ENCODE peak calls at places on chromosomes 16 and 17, in eight cellular contexts. N is pancreas, L is astrocyte, Z is transverse colon, C is breast epithelium, V is fibroblast of lung, I is tibial nerve, U is thoracic aorta. S is an unnamed sample. For H3K27me3, the result is how much of the 10 kb centered on the place peaks cover.

GRCh38 chr17:77327181-77327565 is 186.4 kb downstream of the SEC14L1 start:
- DNase-seq in V (no peak), C (peak), U (no peak), L (no peak), I (peak), N (no peak), Z (peak), S (peak)

GRCh38 chr16:51243836-51244483 is 92.9 kb upstream of the SALL1 start:
- DNase-seq in C (no peak), U (no peak), V (peak), I (no peak), L (peak), Z (peak), N (peak), S (no peak)

GRCh38 chr17:44922746-44923470 is 7.6 kb upstream of the GFAP start:
- DNase-seq in N (no peak), Z (peak), I (no peak), V (no peak), U (no peak), L (no peak), C (peak), S (peak)

GRCh38 chr17:10744509-10745000 is 14.7 kb upstream of the TMEM220 start:
- DNase-seq in V (no peak), L (no peak), N (no peak), C (no peak), U (no peak), Z (no peak), I (no peak), S (no peak)

GRCh38 chr17:51365090-51365489 is 104.7 kb downstream of the UTP18 start:
- DNase-seq in U (no peak), V (no peak), C (no peak), I (no peak), L (no peak), Z (no peak), N (no peak), S (no peak)

GRCh38 chr17:31743767-31744166 is 115.3 kb downstream of the COPRS start:
- DNase-seq in I (no peak), V (peak), L (peak), C (no peak), Z (no peak), N (no peak), U (no peak), S (no peak)

GRCh38 chr17:83024205-83024971 is 55.0 kb upstream of the METRNL start:
- DNase-seq in V (no peak), Z (no peak), L (no peak), C (no peak), I (no peak), N (no peak), U (no peak), S (no peak)

GRCh38 chr17:40556884-40557414 is 8.3 kb downstream of the CCR7 start:
- DNase-seq in C (no peak), V (no peak), L (no peak), U (no peak), N (no peak), Z (no peak), I (no peak), S (no peak)

GRCh38 chr16:87325480-87325879 is 8.3 kb upstream of the C16orf95 start:
- DNase-seq in C (no peak), L (no peak), N (no peak), I (no peak), V (no peak), Z (no peak), U (no peak), S (no peak)

GRCh38 chr17:57313276-57313835 is 57.0 kb downstream of the MSI2 start:
- DNase-seq in Z (no peak), V (no peak), I (no peak), N (no peak), U (no peak), L (no peak), C (no peak), S (no peak)

GRCh38 chr17:10932938-10933337 is 95.1 kb upstream of the PIRT start:
- DNase-seq in I (no peak), Z (no peak), L (no peak), C (no peak), V (no peak), U (no peak), N (no peak), S (no peak)

GRCh38 chr17:17781591-17782424 is 55.0 kb downstream of the SREBF1 start:
- DNase-seq in U (no peak), L (peak), Z (peak), N (peak), C (no peak), V (peak), I (peak), S (peak)

GRCh38 chr17:73494096-73494954 is 149.9 kb downstream of the SDK2 start:
- DNase-seq in I (no peak), V (no peak), U (no peak), C (no peak), Z (no peak), N (no peak), L (no peak), S (no peak)
- H3K27me3 ChIP-seq in I (under half), V (under half), U (under half), C (under half), Z (under half), N (under half), L (under half), S (under half)

GRCh38 chr17:1755252-1755992 is 6.4 kb upstream of the SERPINF1 start:
- DNase-seq in L (no peak), Z (no peak), I (no peak), N (no peak), V (no peak), U (no peak), C (no peak), S (peak)

GRCh38 chr17:1755993-1756306 is 5.9 kb upstream of the SERPINF1 start:
- DNase-seq in U (no peak), L (no peak), N (no peak), Z (no peak), V (no peak), C (no peak), I (no peak), S (no peak)

GRCh38 chr17:1762233-1762905 is 509 bp downstream of the SERPINF1 start:
- DNase-seq in I (peak), U (no peak), L (peak), Z (no peak), N (peak), V (peak), C (no peak), S (no peak)

GRCh38 chr17:1759529-1759928 is 2.3 kb upstream of the SERPINF1 start:
- DNase-seq in I (no peak), C (no peak), V (no peak), U (no peak), Z (no peak), N (no peak), L (no peak), S (no peak)

DNA sequence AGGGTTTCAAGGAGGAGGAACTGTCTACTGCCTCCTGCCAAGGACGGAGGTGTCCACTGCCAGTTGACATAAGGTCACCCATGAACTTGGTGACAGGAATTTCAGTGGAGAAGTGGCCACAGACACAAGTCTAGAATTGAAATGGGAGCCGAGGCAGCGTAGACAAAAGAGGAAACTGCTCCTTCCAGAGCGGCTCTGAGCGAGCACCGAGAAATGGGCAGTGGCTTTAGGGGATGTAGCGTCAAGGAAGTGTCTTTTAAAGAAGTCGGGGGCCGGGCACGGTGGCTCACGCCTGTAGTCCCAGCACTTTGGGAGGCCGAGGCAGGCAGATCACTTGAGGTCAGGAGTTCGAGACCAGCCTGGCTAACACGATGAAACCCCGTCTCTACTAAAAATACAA is 3.0 kb upstream of the SERPINF1 start:
- DNase-seq in N (no peak), C (no peak), V (no peak), I (no peak), U (no peak), L (no peak), Z (no peak), S (no peak)
- TF ChIP-seq CTCF in N (no peak), C (no peak), V (no peak), I (no peak), U (no peak), L (no peak), Z (no peak), S (no peak)

DNA sequence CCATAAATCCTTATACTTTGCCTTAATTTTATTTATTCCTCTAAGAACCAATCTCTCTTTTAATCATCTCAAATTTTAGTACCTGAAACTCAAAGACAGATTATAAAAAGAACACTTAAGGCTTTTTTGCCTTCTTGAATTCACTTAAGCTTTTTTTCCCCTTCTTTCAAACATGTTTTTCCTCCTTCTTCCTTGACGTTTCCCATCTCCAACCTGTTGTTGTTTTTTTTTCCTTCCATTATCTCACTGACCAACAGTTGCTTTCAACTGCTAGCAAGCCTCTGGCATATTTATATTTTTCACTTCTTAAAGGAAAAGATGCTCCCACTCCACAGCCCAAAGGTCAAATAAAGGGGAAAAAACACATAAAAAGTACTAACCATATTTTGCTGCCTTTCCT is 32.2 kb downstream of the SPOP start:
- DNase-seq in N (no peak), C (no peak), I (no peak), V (no peak), Z (no peak), U (no peak), L (no peak), S (no peak)
- H3K27ac ChIP-seq in N (no peak), C (peak), I (peak), V (peak), Z (peak), U (peak), L (peak), S (peak)

GRCh38 chr16:88686439-88687253 is at the start of gene SNAI3:
- DNase-seq in N (peak), L (no peak), V (peak), C (peak), U (no peak), Z (peak), I (peak), S (peak)
- H3K27me3 ChIP-seq in N (under half), L (under half), V (under half), C (under half), U (under half), Z (half or more), I (under half), S (under half)